ENCODE peak calls at places on chromosomes 3 and 15, in eight cellular contexts. One of them, this sample, is unnamed.

GRCh38 chr15:73763893-73764292 is 10.7 kb upstream of the INSYN1 start:
- DNase-seq in fibroblast of pulmonary artery: no peak
- DNase-seq in left lung: no peak
- DNase-seq in tibial artery: no peak
- DNase-seq in fibroblast of lung: peak; percentile 15
- DNase-seq in AG09309: no peak
- DNase-seq in mammary epithelial cell: no peak
- DNase-seq in heart right ventricle: no peak
- DNase-seq in this sample: no peak

GRCh38 chr3:169264711-169265110 is 398.8 kb downstream of the MECOM start:
- DNase-seq in fibroblast of pulmonary artery: peak; percentile 77
- DNase-seq in left lung: no peak
- DNase-seq in tibial artery: no peak
- DNase-seq in fibroblast of lung: peak; percentile 56
- DNase-seq in AG09309: no peak
- DNase-seq in mammary epithelial cell: peak; percentile 54
- DNase-seq in heart right ventricle: no peak
- DNase-seq in this sample: no peak

GRCh38 chr3:141456328-141456689 is 30.5 kb upstream of the RASA2 start:
- DNase-seq in fibroblast of pulmonary artery: peak; percentile 36
- DNase-seq in left lung: no peak
- DNase-seq in tibial artery: no peak
- DNase-seq in fibroblast of lung: peak; percentile 73
- DNase-seq in AG09309: peak; percentile 55
- DNase-seq in mammary epithelial cell: no peak
- DNase-seq in heart right ventricle: peak; percentile 22
- DNase-seq in this sample: no peak

GRCh38 chr3:71978150-71978721 is 193.3 kb upstream of the PROK2 start:
- DNase-seq in fibroblast of pulmonary artery: no peak
- DNase-seq in left lung: no peak
- DNase-seq in tibial artery: no peak
- DNase-seq in fibroblast of lung: no peak
- DNase-seq in AG09309: no peak
- DNase-seq in mammary epithelial cell: no peak
- DNase-seq in heart right ventricle: no peak
- DNase-seq in this sample: no peak

GRCh38 chr15:68352401-68353062 is 75.0 kb downstream of the FEM1B start:
- DNase-seq in fibroblast of pulmonary artery: peak; percentile 95
- DNase-seq in left lung: no peak
- DNase-seq in tibial artery: peak; percentile 90
- DNase-seq in fibroblast of lung: peak; percentile 88
- DNase-seq in AG09309: peak; percentile 97
- DNase-seq in mammary epithelial cell: peak; percentile 91
- DNase-seq in heart right ventricle: no peak
- DNase-seq in this sample: peak; percentile 83

GRCh38 chr3:152263711-152264110 is 5.0 kb upstream of the MBNL1 start:
- DNase-seq in fibroblast of pulmonary artery: no peak
- DNase-seq in left lung: no peak
- DNase-seq in tibial artery: no peak
- DNase-seq in fibroblast of lung: no peak
- DNase-seq in AG09309: no peak
- DNase-seq in mammary epithelial cell: no peak
- DNase-seq in heart right ventricle: no peak
- DNase-seq in this sample: no peak

GRCh38 chr15:67805871-67806538 is 19.3 kb upstream of the SKOR1 start:
- DNase-seq in fibroblast of pulmonary artery: no peak
- DNase-seq in left lung: peak; percentile 44
- DNase-seq in tibial artery: no peak
- DNase-seq in fibroblast of lung: no peak
- DNase-seq in AG09309: no peak
- DNase-seq in mammary epithelial cell: no peak
- DNase-seq in heart right ventricle: no peak
- DNase-seq in this sample: no peak

GRCh38 chr3:100184960-100185566 is 70.8 kb upstream of the FILIP1L start:
- DNase-seq in fibroblast of pulmonary artery: peak; percentile 21
- DNase-seq in left lung: no peak
- DNase-seq in tibial artery: no peak
- DNase-seq in fibroblast of lung: peak; percentile 14
- DNase-seq in AG09309: no peak
- DNase-seq in mammary epithelial cell: no peak
- DNase-seq in heart right ventricle: no peak
- DNase-seq in this sample: no peak

GRCh38 chr3:191566469-191566868 is 105.5 kb downstream of the PYDC2 start:
- DNase-seq in fibroblast of pulmonary artery: no peak
- DNase-seq in left lung: no peak
- DNase-seq in tibial artery: no peak
- DNase-seq in fibroblast of lung: no peak
- DNase-seq in AG09309: no peak
- DNase-seq in mammary epithelial cell: peak; percentile 65
- DNase-seq in heart right ventricle: no peak
- DNase-seq in this sample: no peak

GRCh38 chr3:16547958-16548357 is 34.5 kb upstream of the RFTN1 start:
- DNase-seq in fibroblast of pulmonary artery: no peak
- DNase-seq in left lung: no peak
- DNase-seq in tibial artery: no peak
- DNase-seq in fibroblast of lung: no peak
- DNase-seq in AG09309: no peak
- DNase-seq in mammary epithelial cell: no peak
- DNase-seq in heart right ventricle: no peak
- DNase-seq in this sample: no peak

GRCh38 chr15:101496198-101496986 is 6.9 kb upstream of the PCSK6 start:
- DNase-seq in fibroblast of pulmonary artery: no peak
- DNase-seq in left lung: no peak
- DNase-seq in tibial artery: no peak
- DNase-seq in fibroblast of lung: no peak
- DNase-seq in AG09309: no peak
- DNase-seq in mammary epithelial cell: no peak
- DNase-seq in heart right ventricle: no peak
- DNase-seq in this sample: no peak

GRCh38 chr15:55289011-55289572 is 521 bp downstream of the RAB27A start:
- DNase-seq in fibroblast of pulmonary artery: peak; percentile 54
- DNase-seq in left lung: peak; percentile 80
- DNase-seq in tibial artery: peak; percentile 48
- DNase-seq in fibroblast of lung: peak; percentile 65
- DNase-seq in AG09309: no peak
- DNase-seq in mammary epithelial cell: peak; percentile 42
- DNase-seq in heart right ventricle: no peak
- DNase-seq in this sample: peak; percentile 61

GRCh38 chr3:127426444-127427168 is 138.8 kb upstream of the PRR20G start:
- DNase-seq in fibroblast of pulmonary artery: no peak
- DNase-seq in left lung: no peak
- DNase-seq in tibial artery: no peak
- DNase-seq in fibroblast of lung: no peak
- DNase-seq in AG09309: no peak
- DNase-seq in mammary epithelial cell: no peak
- DNase-seq in heart right ventricle: no peak
- DNase-seq in this sample: peak; percentile 13

GRCh38 chr15:78243491-78243941 is 9.2 kb upstream of the ACSBG1 start:
- DNase-seq in fibroblast of pulmonary artery: peak; percentile 46
- DNase-seq in left lung: no peak
- DNase-seq in tibial artery: no peak
- DNase-seq in fibroblast of lung: peak; percentile 57
- DNase-seq in AG09309: no peak
- DNase-seq in mammary epithelial cell: peak; percentile 57
- DNase-seq in heart right ventricle: peak; percentile 68
- DNase-seq in this sample: no peak

GRCh38 chr15:44038801-44039200 is 156.3 kb downstream of the FRMD5 start:
- DNase-seq in fibroblast of pulmonary artery: no peak
- DNase-seq in left lung: no peak
- DNase-seq in tibial artery: no peak
- DNase-seq in fibroblast of lung: peak; percentile 41
- DNase-seq in AG09309: no peak
- DNase-seq in mammary epithelial cell: no peak
- DNase-seq in heart right ventricle: no peak
- DNase-seq in this sample: no peak

GRCh38 chr15:98952381-98952803 is 55.2 kb downstream of the PGPEP1L start:
- DNase-seq in fibroblast of pulmonary artery: no peak
- DNase-seq in left lung: no peak
- DNase-seq in tibial artery: no peak
- DNase-seq in fibroblast of lung: peak; percentile 55
- DNase-seq in AG09309: no peak
- DNase-seq in mammary epithelial cell: no peak
- DNase-seq in heart right ventricle: no peak
- DNase-seq in this sample: no peak

GRCh38 chr15:72306211-72306785 is 13.7 kb downstream of the CELF6 start:
- DNase-seq in fibroblast of pulmonary artery: peak; percentile 77
- DNase-seq in left lung: no peak
- DNase-seq in tibial artery: no peak
- DNase-seq in fibroblast of lung: peak; percentile 64
- DNase-seq in AG09309: no peak
- DNase-seq in mammary epithelial cell: no peak
- DNase-seq in heart right ventricle: no peak
- DNase-seq in this sample: peak; percentile 55

GRCh38 chr15:59424626-59425025 is 13.4 kb upstream of the FAM81A start:
- DNase-seq in fibroblast of pulmonary artery: no peak
- DNase-seq in left lung: no peak
- DNase-seq in tibial artery: no peak
- DNase-seq in fibroblast of lung: no peak
- DNase-seq in AG09309: no peak
- DNase-seq in mammary epithelial cell: no peak
- DNase-seq in heart right ventricle: no peak
- DNase-seq in this sample: no peak

GRCh38 chr3:25940935-25941334 is 151.0 kb downstream of the OXSM start:
- DNase-seq in fibroblast of pulmonary artery: no peak
- DNase-seq in left lung: no peak
- DNase-seq in tibial artery: no peak
- DNase-seq in fibroblast of lung: no peak
- DNase-seq in AG09309: no peak
- DNase-seq in mammary epithelial cell: no peak
- DNase-seq in heart right ventricle: no peak
- DNase-seq in this sample: no peak

GRCh38 chr3:192637803-192638202 is 89.5 kb downstream of the FGF12 start:
- DNase-seq in fibroblast of pulmonary artery: no peak
- DNase-seq in left lung: no peak
- DNase-seq in tibial artery: no peak
- DNase-seq in fibroblast of lung: no peak
- DNase-seq in AG09309: no peak
- DNase-seq in mammary epithelial cell: no peak
- DNase-seq in heart right ventricle: no peak
- DNase-seq in this sample: no peak
- TF ChIP-seq CTCF in fibroblast of pulmonary artery: no peak
- TF ChIP-seq CTCF in left lung: no peak
- TF ChIP-seq CTCF in tibial artery: no peak
- TF ChIP-seq CTCF in fibroblast of lung: no peak
- TF ChIP-seq CTCF in AG09309: no peak
- TF ChIP-seq CTCF in mammary epithelial cell: no peak
- TF ChIP-seq CTCF in heart right ventricle: no peak
- TF ChIP-seq CTCF in this sample: no peak

GRCh38 chr3:49001155-49001554 is 6.0 kb upstream of the WDR6 start:
- DNase-seq in fibroblast of pulmonary artery: no peak
- DNase-seq in left lung: no peak
- DNase-seq in tibial artery: no peak
- DNase-seq in fibroblast of lung: no peak
- DNase-seq in AG09309: no peak
- DNase-seq in mammary epithelial cell: no peak
- DNase-seq in heart right ventricle: no peak
- DNase-seq in this sample: no peak
- TF ChIP-seq CTCF in fibroblast of pulmonary artery: no peak
- TF ChIP-seq CTCF in left lung: no peak
- TF ChIP-seq CTCF in tibial artery: no peak
- TF ChIP-seq CTCF in fibroblast of lung: no peak
- TF ChIP-seq CTCF in AG09309: no peak
- TF ChIP-seq CTCF in mammary epithelial cell: no peak
- TF ChIP-seq CTCF in heart right ventricle: no peak
- TF ChIP-seq CTCF in this sample: no peak

GRCh38 chr15:63913786-63914185 is 80.0 kb upstream of the HERC1 start:
- DNase-seq in fibroblast of pulmonary artery: no peak
- DNase-seq in left lung: no peak
- DNase-seq in tibial artery: no peak
- DNase-seq in fibroblast of lung: no peak
- DNase-seq in AG09309: no peak
- DNase-seq in mammary epithelial cell: peak; percentile 44
- DNase-seq in heart right ventricle: no peak
- DNase-seq in this sample: no peak

GRCh38 chr15:63915209-63915887 is 81.6 kb upstream of the HERC1 start:
- DNase-seq in fibroblast of pulmonary artery: no peak
- DNase-seq in left lung: no peak
- DNase-seq in tibial artery: no peak
- DNase-seq in fibroblast of lung: no peak
- DNase-seq in AG09309: no peak
- DNase-seq in mammary epithelial cell: no peak
- DNase-seq in heart right ventricle: no peak
- DNase-seq in this sample: no peak

GRCh38 chr15:63918317-63918672 is 84.5 kb upstream of the HERC1 start:
- DNase-seq in fibroblast of pulmonary artery: no peak
- DNase-seq in left lung: no peak
- DNase-seq in tibial artery: no peak
- DNase-seq in fibroblast of lung: no peak
- DNase-seq in AG09309: no peak
- DNase-seq in mammary epithelial cell: peak; percentile 32
- DNase-seq in heart right ventricle: no peak
- DNase-seq in this sample: no peak

GRCh38 chr15:63917588-63918316 is 84.0 kb upstream of the HERC1 start:
- DNase-seq in fibroblast of pulmonary artery: no peak
- DNase-seq in left lung: no peak
- DNase-seq in tibial artery: no peak
- DNase-seq in fibroblast of lung: no peak
- DNase-seq in AG09309: no peak
- DNase-seq in mammary epithelial cell: no peak
- DNase-seq in heart right ventricle: peak; percentile 41
- DNase-seq in this sample: no peak

DNA sequence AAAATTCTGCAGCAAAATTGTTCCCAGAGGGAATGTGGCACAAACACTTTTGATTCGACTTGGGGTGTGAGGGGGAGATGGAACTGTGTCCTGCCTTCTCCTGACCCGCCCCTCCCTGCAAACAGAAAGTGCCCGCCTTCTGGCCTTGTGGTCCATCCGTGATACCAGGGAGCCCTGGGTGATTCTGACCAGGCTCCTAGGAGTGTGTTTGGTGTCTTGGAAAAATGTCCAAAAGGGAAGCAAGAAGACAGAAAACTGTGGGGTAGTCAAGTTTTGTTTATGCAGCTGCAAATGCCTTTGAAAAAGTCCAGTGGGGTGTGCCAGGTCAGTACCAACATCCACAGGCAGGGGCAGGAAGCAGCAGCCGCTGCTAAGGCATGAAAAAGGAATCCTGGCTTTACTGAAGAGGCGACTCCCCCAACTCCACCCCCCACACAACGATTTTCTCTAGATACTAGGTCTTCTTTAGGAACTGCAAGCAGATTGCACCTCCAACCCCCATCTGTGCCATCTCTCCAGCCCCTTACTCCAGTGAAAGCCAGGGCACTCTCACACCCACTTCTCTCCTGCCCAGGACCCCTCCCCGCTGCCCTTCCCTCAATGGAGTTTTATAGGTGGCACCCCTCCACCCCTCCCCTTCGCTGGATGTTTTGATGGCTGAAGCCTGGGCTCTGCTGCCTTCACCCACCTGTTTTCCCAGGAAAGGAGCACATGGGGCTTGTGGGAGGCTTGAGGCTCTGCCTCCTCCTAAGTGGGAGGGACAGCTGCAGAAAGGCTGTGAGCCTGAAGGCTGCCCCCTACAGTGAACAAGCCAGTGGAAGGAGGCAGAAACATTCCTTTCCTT is 82.4 kb upstream of the HERC1 start:
- DNase-seq in fibroblast of pulmonary artery: peak; percentile 49
- DNase-seq in left lung: no peak
- DNase-seq in tibial artery: no peak
- DNase-seq in fibroblast of lung: peak; percentile 45
- DNase-seq in AG09309: no peak
- DNase-seq in mammary epithelial cell: no peak
- DNase-seq in heart right ventricle: no peak
- DNase-seq in this sample: no peak
- TF ChIP-seq CTCF in fibroblast of pulmonary artery: peak; percentile 57
- TF ChIP-seq CTCF in left lung: no peak
- TF ChIP-seq CTCF in tibial artery: peak; percentile 39
- TF ChIP-seq CTCF in fibroblast of lung: peak; percentile 58
- TF ChIP-seq CTCF in AG09309: peak; percentile 60
- TF ChIP-seq CTCF in mammary epithelial cell: peak; percentile 56
- TF ChIP-seq CTCF in heart right ventricle: peak; percentile 39
- TF ChIP-seq CTCF in this sample: peak; percentile 16

GRCh38 chr3:157333551-157333991 is 103.1 kb upstream of the PTX3 start:
- DNase-seq in fibroblast of pulmonary artery: no peak
- DNase-seq in left lung: no peak
- DNase-seq in tibial artery: no peak
- DNase-seq in fibroblast of lung: peak; percentile 82
- DNase-seq in AG09309: peak; percentile 61
- DNase-seq in mammary epithelial cell: no peak
- DNase-seq in heart right ventricle: no peak
- DNase-seq in this sample: no peak
- TF ChIP-seq CTCF in fibroblast of pulmonary artery: no peak
- TF ChIP-seq CTCF in left lung: no peak
- TF ChIP-seq CTCF in tibial artery: no peak
- TF ChIP-seq CTCF in fibroblast of lung: no peak
- TF ChIP-seq CTCF in AG09309: no peak
- TF ChIP-seq CTCF in mammary epithelial cell: no peak
- TF ChIP-seq CTCF in heart right ventricle: no peak
- TF ChIP-seq CTCF in this sample: no peak